ENCODE peak calls at places on chromosomes 11 and 22, in four cellular contexts. S is activated gamma-delta T cell, U is OCI-LY7, F is Daoy. J is an unnamed sample.

GRCh38 chr11:46296520-46297448 is 19.3 kb downstream of the CREB3L1 start:
- DNase-seq in S (no peak), U (no peak), F (peak), J (peak)

GRCh38 chr22:32644252-32645100 is 157.0 kb upstream of the TIMP3 start:
- DNase-seq in S (no peak), U (no peak), F (peak), J (peak)

GRCh38 chr11:121534131-121535093 is 81.6 kb upstream of the SORL1-AS1 start:
- DNase-seq in S (no peak), U (peak), F (no peak), J (peak)

GRCh38 chr11:70528794-70529580 is 130.7 kb downstream of the CTTN start:
- DNase-seq in S (no peak), U (no peak), F (no peak), J (no peak)

GRCh38 chr11:100778386-100778785 is 91.3 kb downstream of the ARHGAP42 start:
- DNase-seq in S (no peak), U (no peak), F (no peak), J (no peak)

GRCh38 chr11:15278129-15278528 is 163.4 kb downstream of the INSC start:
- DNase-seq in S (no peak), U (no peak), F (peak), J (no peak)

GRCh38 chr11:74288911-74289310 is 22.5 kb downstream of the P4HA3 start:
- DNase-seq in S (no peak), U (no peak), F (peak), J (peak)

GRCh38 chr11:10414659-10415058 is 40.4 kb upstream of the AMPD3 start:
- DNase-seq in S (no peak), U (no peak), F (no peak), J (peak)

GRCh38 chr11:72203163-72203562 is 11.2 kb downstream of the FOLR1 start:
- DNase-seq in S (no peak), U (no peak), F (no peak), J (no peak)

GRCh38 chr11:845872-846271 is 3.2 kb downstream of the TSPAN4 start:
- DNase-seq in S (no peak), U (no peak), F (peak), J (peak)

GRCh38 chr22:23557467-23557866 is 22.6 kb downstream of the IGLL1 start:
- DNase-seq in S (no peak), U (no peak), F (no peak), J (no peak)

GRCh38 chr11:91717169-91717568 is 507.4 kb upstream of the FAT3 start:
- DNase-seq in S (no peak), U (no peak), F (no peak), J (no peak)

GRCh38 chr11:3802016-3802790 is 4.8 kb upstream of the NUP98 start:
- DNase-seq in S (no peak), U (no peak), F (no peak), J (no peak)

GRCh38 chr22:50267591-50268390 is 2.4 kb downstream of the MAPK11 start:
- DNase-seq in S (no peak), U (peak), F (peak), J (peak)

GRCh38 chr22:21803859-21804258 is 63.6 kb downstream of the MAPK1 start:
- DNase-seq in S (no peak), U (no peak), F (no peak), J (no peak)

GRCh38 chr11:110308071-110308470 is 11.7 kb upstream of the RDX start:
- DNase-seq in S (no peak), U (no peak), F (no peak), J (no peak)

GRCh38 chr11:109421981-109422590 is at the start of gene C11orf87:
- DNase-seq in S (no peak), U (no peak), F (no peak), J (peak)

GRCh38 chr11:34789196-34789834 is 126.9 kb downstream of the APIP start:
- DNase-seq in S (no peak), U (no peak), F (no peak), J (no peak)

GRCh38 chr22:46542011-46542985 is 4.9 kb upstream of the CELSR1 start:
- DNase-seq in S (peak), U (peak), F (peak), J (peak)

GRCh38 chr11:34654491-34655334 is 33.8 kb downstream of the EHF start:
- DNase-seq in S (no peak), U (no peak), F (peak), J (peak)

GRCh38 chr11:61080986-61081590 is 21.2 kb upstream of the CD5 start:
- DNase-seq in S (no peak), U (no peak), F (no peak), J (no peak)

GRCh38 chr11:123174196-123175183 is 20.6 kb downstream of the CLMP start:
- DNase-seq in S (no peak), U (no peak), F (peak), J (peak)

GRCh38 chr11:122634507-122634906 is 21.0 kb upstream of the UBASH3B start:
- DNase-seq in S (no peak), U (peak), F (no peak), J (no peak)

GRCh38 chr22:47204002-47204979 is 441.8 kb downstream of the TBC1D22A start:
- DNase-seq in S (no peak), U (no peak), F (no peak), J (no peak)

GRCh38 chr11:67158241-67158640 is 39.2 kb downstream of the KDM2A start:
- DNase-seq in S (no peak), U (no peak), F (no peak), J (peak)

J was measured in fibroblast of the aortic adventitia.